ENCODE peak calls at places on chromosomes 3 and 15, in eight cellular contexts. One of them, this sample, is unnamed.
A peak's percentile ranks its signal among the peaks of the same experiment; 100 is the strongest.

GRCh38 chr15:62618432-62618831 is 424.1 kb upstream of the TPM1 start:
- DNase-seq in Caco-2: no peak
- DNase-seq in ovary: no peak
- DNase-seq in CD14-positive monocyte: no peak
- DNase-seq in spleen: no peak
- DNase-seq in tibial artery: no peak
- DNase-seq in CD4-positive, alpha-beta T cell: no peak
- DNase-seq in fibroblast of mammary gland: peak; percentile 89
- DNase-seq in this sample: peak; percentile 79

GRCh38 chr3:125433611-125434041 is 58.5 kb upstream of the ZNF148 start:
- DNase-seq in Caco-2: no peak
- DNase-seq in ovary: no peak
- DNase-seq in CD14-positive monocyte: no peak
- DNase-seq in spleen: no peak
- DNase-seq in tibial artery: no peak
- DNase-seq in CD4-positive, alpha-beta T cell: no peak
- DNase-seq in fibroblast of mammary gland: no peak
- DNase-seq in this sample: no peak

GRCh38 chr15:94327356-94327936 is 96.1 kb downstream of the MCTP2 start:
- DNase-seq in Caco-2: no peak
- DNase-seq in ovary: no peak
- DNase-seq in CD14-positive monocyte: no peak
- DNase-seq in spleen: no peak
- DNase-seq in tibial artery: no peak
- DNase-seq in CD4-positive, alpha-beta T cell: no peak
- DNase-seq in fibroblast of mammary gland: peak; percentile 48
- DNase-seq in this sample: peak; percentile 47

GRCh38 chr3:47475029-47475569 is 642 bp downstream of the SCAP start:
- DNase-seq in Caco-2: no peak
- DNase-seq in ovary: no peak
- DNase-seq in CD14-positive monocyte: no peak
- DNase-seq in spleen: peak; percentile 49
- DNase-seq in tibial artery: no peak
- DNase-seq in CD4-positive, alpha-beta T cell: no peak
- DNase-seq in fibroblast of mammary gland: peak; percentile 38
- DNase-seq in this sample: peak; percentile 33

GRCh38 chr15:40743921-40744809 is 10.9 kb downstream of the RMDN3 start:
- DNase-seq in Caco-2: peak; percentile 47
- DNase-seq in ovary: no peak
- DNase-seq in CD14-positive monocyte: peak; percentile 62
- DNase-seq in spleen: peak; percentile 75
- DNase-seq in tibial artery: no peak
- DNase-seq in CD4-positive, alpha-beta T cell: peak; percentile 30
- DNase-seq in fibroblast of mammary gland: peak; percentile 94
- DNase-seq in this sample: peak; percentile 18

GRCh38 chr3:159668461-159668860 is 320.2 kb upstream of the IL12A start:
- DNase-seq in Caco-2: no peak
- DNase-seq in ovary: no peak
- DNase-seq in CD14-positive monocyte: no peak
- DNase-seq in spleen: no peak
- DNase-seq in tibial artery: no peak
- DNase-seq in CD4-positive, alpha-beta T cell: no peak
- DNase-seq in fibroblast of mammary gland: no peak
- DNase-seq in this sample: no peak

GRCh38 chr3:129448187-129448895 is 8.3 kb downstream of the IFT122 start:
- DNase-seq in Caco-2: no peak
- DNase-seq in ovary: no peak
- DNase-seq in CD14-positive monocyte: no peak
- DNase-seq in spleen: no peak
- DNase-seq in tibial artery: no peak
- DNase-seq in CD4-positive, alpha-beta T cell: no peak
- DNase-seq in fibroblast of mammary gland: no peak
- DNase-seq in this sample: no peak

GRCh38 chr3:118472586-118472985 is 562.1 kb downstream of the IGSF11 start:
- DNase-seq in Caco-2: no peak
- DNase-seq in ovary: no peak
- DNase-seq in CD14-positive monocyte: no peak
- DNase-seq in spleen: no peak
- DNase-seq in tibial artery: no peak
- DNase-seq in CD4-positive, alpha-beta T cell: no peak
- DNase-seq in fibroblast of mammary gland: no peak
- DNase-seq in this sample: no peak

GRCh38 chr3:46707601-46708011 is 6.4 kb downstream of the TMIE start:
- DNase-seq in Caco-2: peak; percentile 22
- DNase-seq in ovary: no peak
- DNase-seq in CD14-positive monocyte: no peak
- DNase-seq in spleen: no peak
- DNase-seq in tibial artery: peak; percentile 51
- DNase-seq in CD4-positive, alpha-beta T cell: no peak
- DNase-seq in fibroblast of mammary gland: no peak
- DNase-seq in this sample: no peak

DNA sequence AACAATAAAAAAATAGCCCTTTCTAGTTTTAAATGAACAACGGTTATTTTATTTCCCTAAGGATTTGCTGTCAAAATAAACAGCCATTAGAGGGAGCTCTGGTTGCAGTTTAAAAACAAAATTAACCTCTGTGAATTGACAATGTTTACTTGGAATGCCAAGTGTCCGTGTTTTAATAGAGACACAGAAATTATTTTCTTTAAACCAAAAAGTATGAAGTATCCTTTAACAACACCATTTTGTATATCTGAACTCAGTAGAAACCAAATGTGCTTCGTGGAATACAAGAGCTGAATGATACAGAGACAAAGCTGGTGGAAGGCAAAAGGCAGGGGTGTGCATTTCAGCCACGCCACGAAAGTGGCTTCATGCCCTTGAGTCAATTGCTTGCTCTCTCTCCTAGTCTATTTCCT is 74.4 kb downstream of the MOBP start:
- DNase-seq in Caco-2: no peak
- DNase-seq in ovary: no peak
- DNase-seq in CD14-positive monocyte: no peak
- DNase-seq in spleen: no peak
- DNase-seq in tibial artery: no peak
- DNase-seq in CD4-positive, alpha-beta T cell: no peak
- DNase-seq in fibroblast of mammary gland: peak; percentile 51
- DNase-seq in this sample: peak; percentile 22
- TF ChIP-seq CTCF in Caco-2: peak; percentile 30
- TF ChIP-seq CTCF in ovary: no peak
- TF ChIP-seq CTCF in CD14-positive monocyte: peak; percentile 32
- TF ChIP-seq CTCF in spleen: peak; percentile 38
- TF ChIP-seq CTCF in tibial artery: no peak
- TF ChIP-seq CTCF in CD4-positive, alpha-beta T cell: no peak
- TF ChIP-seq CTCF in fibroblast of mammary gland: peak; percentile 68
- TF ChIP-seq CTCF in this sample: peak; percentile 58

GRCh38 chr15:36903922-36904479 is 196.3 kb downstream of the MEIS2 start:
- DNase-seq in Caco-2: peak; percentile 85
- DNase-seq in ovary: no peak
- DNase-seq in CD14-positive monocyte: no peak
- DNase-seq in spleen: no peak
- DNase-seq in tibial artery: no peak
- DNase-seq in CD4-positive, alpha-beta T cell: no peak
- DNase-seq in fibroblast of mammary gland: no peak
- DNase-seq in this sample: no peak

GRCh38 chr15:36898522-36899126 is 201.7 kb downstream of the MEIS2 start:
- DNase-seq in Caco-2: no peak
- DNase-seq in ovary: no peak
- DNase-seq in CD14-positive monocyte: no peak
- DNase-seq in spleen: no peak
- DNase-seq in tibial artery: no peak
- DNase-seq in CD4-positive, alpha-beta T cell: no peak
- DNase-seq in fibroblast of mammary gland: no peak
- DNase-seq in this sample: no peak

GRCh38 chr15:36899696-36900095 is 200.7 kb downstream of the MEIS2 start:
- DNase-seq in Caco-2: no peak
- DNase-seq in ovary: no peak
- DNase-seq in CD14-positive monocyte: no peak
- DNase-seq in spleen: no peak
- DNase-seq in tibial artery: no peak
- DNase-seq in CD4-positive, alpha-beta T cell: no peak
- DNase-seq in fibroblast of mammary gland: no peak
- DNase-seq in this sample: no peak

GRCh38 chr15:36903195-36903594 is 197.2 kb downstream of the MEIS2 start:
- DNase-seq in Caco-2: no peak
- DNase-seq in ovary: no peak
- DNase-seq in CD14-positive monocyte: no peak
- DNase-seq in spleen: no peak
- DNase-seq in tibial artery: no peak
- DNase-seq in CD4-positive, alpha-beta T cell: no peak
- DNase-seq in fibroblast of mammary gland: no peak
- DNase-seq in this sample: no peak

GRCh38 chr15:36901012-36901411 is 199.3 kb downstream of the MEIS2 start:
- DNase-seq in Caco-2: no peak
- DNase-seq in ovary: no peak
- DNase-seq in CD14-positive monocyte: no peak
- DNase-seq in spleen: no peak
- DNase-seq in tibial artery: no peak
- DNase-seq in CD4-positive, alpha-beta T cell: no peak
- DNase-seq in fibroblast of mammary gland: no peak
- DNase-seq in this sample: no peak
- TF ChIP-seq CTCF in Caco-2: no peak
- TF ChIP-seq CTCF in ovary: no peak
- TF ChIP-seq CTCF in CD14-positive monocyte: no peak
- TF ChIP-seq CTCF in spleen: no peak
- TF ChIP-seq CTCF in tibial artery: no peak
- TF ChIP-seq CTCF in CD4-positive, alpha-beta T cell: no peak
- TF ChIP-seq CTCF in fibroblast of mammary gland: no peak
- TF ChIP-seq CTCF in this sample: no peak

GRCh38 chr3:189195302-189195701 is 23.5 kb downstream of the TPRG1 start:
- DNase-seq in Caco-2: no peak
- DNase-seq in ovary: no peak
- DNase-seq in CD14-positive monocyte: no peak
- DNase-seq in spleen: no peak
- DNase-seq in tibial artery: no peak
- DNase-seq in CD4-positive, alpha-beta T cell: no peak
- DNase-seq in fibroblast of mammary gland: peak; percentile 4
- DNase-seq in this sample: no peak
- TF ChIP-seq CTCF in Caco-2: no peak
- TF ChIP-seq CTCF in ovary: no peak
- TF ChIP-seq CTCF in CD14-positive monocyte: no peak
- TF ChIP-seq CTCF in spleen: no peak
- TF ChIP-seq CTCF in tibial artery: no peak
- TF ChIP-seq CTCF in CD4-positive, alpha-beta T cell: no peak
- TF ChIP-seq CTCF in fibroblast of mammary gland: peak; percentile 33
- TF ChIP-seq CTCF in this sample: peak; percentile 28

DNA sequence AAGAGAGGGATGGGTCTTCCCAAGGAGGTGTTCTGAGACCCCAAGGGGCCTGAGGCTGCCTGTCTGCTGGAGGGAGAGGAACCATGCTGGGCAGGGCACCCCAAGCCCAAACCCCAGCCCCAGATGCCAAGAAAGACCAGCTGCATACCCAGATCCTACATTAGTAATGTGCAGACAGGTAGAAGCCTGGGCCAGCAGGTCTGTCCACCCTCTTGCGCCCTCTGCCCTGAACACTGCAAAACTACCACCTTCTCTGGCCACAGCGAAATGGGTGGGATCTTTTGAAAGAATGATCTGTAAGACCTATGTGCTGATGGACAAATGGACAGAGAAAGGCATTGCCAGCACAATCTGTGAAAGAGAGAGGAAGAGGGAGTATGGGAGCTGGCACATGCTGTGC is 283.2 kb downstream of the EPHB1 start:
- DNase-seq in Caco-2: no peak
- DNase-seq in ovary: no peak
- DNase-seq in CD14-positive monocyte: no peak
- DNase-seq in spleen: no peak
- DNase-seq in tibial artery: no peak
- DNase-seq in CD4-positive, alpha-beta T cell: no peak
- DNase-seq in fibroblast of mammary gland: no peak
- DNase-seq in this sample: no peak
- TF ChIP-seq CTCF in Caco-2: no peak
- TF ChIP-seq CTCF in ovary: no peak
- TF ChIP-seq CTCF in CD14-positive monocyte: no peak
- TF ChIP-seq CTCF in spleen: no peak
- TF ChIP-seq CTCF in tibial artery: no peak
- TF ChIP-seq CTCF in CD4-positive, alpha-beta T cell: no peak
- TF ChIP-seq CTCF in fibroblast of mammary gland: no peak
- TF ChIP-seq CTCF in this sample: no peak

GRCh38 chr15:60574801-60575631 is 96.1 kb upstream of the ICE2 start:
- DNase-seq in Caco-2: no peak
- DNase-seq in ovary: no peak
- DNase-seq in CD14-positive monocyte: no peak
- DNase-seq in spleen: no peak
- DNase-seq in tibial artery: no peak
- DNase-seq in CD4-positive, alpha-beta T cell: no peak
- DNase-seq in fibroblast of mammary gland: no peak
- DNase-seq in this sample: no peak

GRCh38 chr15:60572462-60573214 is 93.7 kb upstream of the ICE2 start:
- DNase-seq in Caco-2: no peak
- DNase-seq in ovary: no peak
- DNase-seq in CD14-positive monocyte: no peak
- DNase-seq in spleen: no peak
- DNase-seq in tibial artery: no peak
- DNase-seq in CD4-positive, alpha-beta T cell: no peak
- DNase-seq in fibroblast of mammary gland: no peak
- DNase-seq in this sample: no peak

GRCh38 chr15:60575995-60576394 is 97.1 kb upstream of the ICE2 start:
- DNase-seq in Caco-2: no peak
- DNase-seq in ovary: no peak
- DNase-seq in CD14-positive monocyte: no peak
- DNase-seq in spleen: no peak
- DNase-seq in tibial artery: no peak
- DNase-seq in CD4-positive, alpha-beta T cell: no peak
- DNase-seq in fibroblast of mammary gland: peak; percentile 58
- DNase-seq in this sample: no peak

GRCh38 chr15:60576515-60576914 is 97.6 kb upstream of the ICE2 start:
- DNase-seq in Caco-2: no peak
- DNase-seq in ovary: no peak
- DNase-seq in CD14-positive monocyte: no peak
- DNase-seq in spleen: no peak
- DNase-seq in tibial artery: no peak
- DNase-seq in CD4-positive, alpha-beta T cell: no peak
- DNase-seq in fibroblast of mammary gland: no peak
- DNase-seq in this sample: no peak

GRCh38 chr15:60573936-60574335 is 95.0 kb upstream of the ICE2 start:
- DNase-seq in Caco-2: no peak
- DNase-seq in ovary: no peak
- DNase-seq in CD14-positive monocyte: no peak
- DNase-seq in spleen: no peak
- DNase-seq in tibial artery: no peak
- DNase-seq in CD4-positive, alpha-beta T cell: no peak
- DNase-seq in fibroblast of mammary gland: no peak
- DNase-seq in this sample: no peak
- TF ChIP-seq CTCF in Caco-2: no peak
- TF ChIP-seq CTCF in ovary: no peak
- TF ChIP-seq CTCF in CD14-positive monocyte: no peak
- TF ChIP-seq CTCF in spleen: no peak
- TF ChIP-seq CTCF in tibial artery: no peak
- TF ChIP-seq CTCF in CD4-positive, alpha-beta T cell: no peak
- TF ChIP-seq CTCF in fibroblast of mammary gland: no peak
- TF ChIP-seq CTCF in this sample: no peak

GRCh38 chr3:127124135-127124534 is 68.8 kb upstream of the PRR23E start:
- DNase-seq in Caco-2: no peak
- DNase-seq in ovary: no peak
- DNase-seq in CD14-positive monocyte: no peak
- DNase-seq in spleen: no peak
- DNase-seq in tibial artery: no peak
- DNase-seq in CD4-positive, alpha-beta T cell: no peak
- DNase-seq in fibroblast of mammary gland: peak; percentile 12
- DNase-seq in this sample: peak; percentile 3
- TF ChIP-seq CTCF in Caco-2: no peak
- TF ChIP-seq CTCF in ovary: no peak
- TF ChIP-seq CTCF in CD14-positive monocyte: no peak
- TF ChIP-seq CTCF in spleen: no peak
- TF ChIP-seq CTCF in tibial artery: no peak
- TF ChIP-seq CTCF in CD4-positive, alpha-beta T cell: no peak
- TF ChIP-seq CTCF in fibroblast of mammary gland: peak; percentile 7
- TF ChIP-seq CTCF in this sample: peak; percentile 26